ENCODE peak calls at places on chromosome 21, in four cellular contexts. N is K562, P is SK-N-SH, A is suprapubic skin. T is an unnamed sample.

GRCh38 chr21:44853601-44854390 is 19.7 kb downstream of the PTTG1IP start:
- DNase-seq in N (peak), P (no peak), A (peak), T (no peak)

GRCh38 chr21:43740497-43741156 is 21.7 kb downstream of the PDXK start:
- DNase-seq in N (no peak), P (peak), A (no peak), T (peak)

GRCh38 chr21:42609806-42610205 is 43.6 kb upstream of the PDE9A start:
- DNase-seq in N (peak), P (no peak), A (peak), T (no peak)

GRCh38 chr21:26055841-26056264 is 114.7 kb downstream of the APP start:
- DNase-seq in N (no peak), P (no peak), A (no peak), T (no peak)

GRCh38 chr21:44420416-44421205 is 34.7 kb upstream of the LRRC3 start:
- DNase-seq in N (no peak), P (no peak), A (peak), T (no peak)

GRCh38 chr21:33042812-33043211 is 17.1 kb downstream of the OLIG2 start:
- DNase-seq in N (no peak), P (no peak), A (no peak), T (no peak)

GRCh38 chr21:33412832-33413519 is 9.8 kb downstream of the IFNGR2 start:
- DNase-seq in N (no peak), P (no peak), A (no peak), T (no peak)

GRCh38 chr21:43371786-43372185 is 55.1 kb downstream of the SIK1 start:
- DNase-seq in N (no peak), P (no peak), A (no peak), T (no peak)

GRCh38 chr21:31498985-31499384 is 154.9 kb upstream of the TIAM1 start:
- DNase-seq in N (no peak), P (no peak), A (no peak), T (no peak)

GRCh38 chr21:16794944-16795343 is 717.9 kb upstream of the CXADR start:
- DNase-seq in N (no peak), P (no peak), A (no peak), T (no peak)

GRCh38 chr21:43343095-43343991 is 83.6 kb downstream of the SIK1 start:
- DNase-seq in N (no peak), P (no peak), A (no peak), T (no peak)

GRCh38 chr21:33950425-33951079 is 34.9 kb upstream of the ATP5PO start:
- DNase-seq in N (no peak), P (no peak), A (no peak), T (no peak)

GRCh38 chr21:29334717-29335428 is 36.2 kb downstream of the BACH1 start:
- DNase-seq in N (no peak), P (no peak), A (no peak), T (no peak)

GRCh38 chr21:29311802-29312201 is 13.1 kb downstream of the BACH1 start:
- DNase-seq in N (no peak), P (no peak), A (no peak), T (no peak)

GRCh38 chr21:32301596-32301995 is 2.9 kb downstream of the MRAP start:
- DNase-seq in N (no peak), P (no peak), A (no peak), T (no peak)

DNA sequence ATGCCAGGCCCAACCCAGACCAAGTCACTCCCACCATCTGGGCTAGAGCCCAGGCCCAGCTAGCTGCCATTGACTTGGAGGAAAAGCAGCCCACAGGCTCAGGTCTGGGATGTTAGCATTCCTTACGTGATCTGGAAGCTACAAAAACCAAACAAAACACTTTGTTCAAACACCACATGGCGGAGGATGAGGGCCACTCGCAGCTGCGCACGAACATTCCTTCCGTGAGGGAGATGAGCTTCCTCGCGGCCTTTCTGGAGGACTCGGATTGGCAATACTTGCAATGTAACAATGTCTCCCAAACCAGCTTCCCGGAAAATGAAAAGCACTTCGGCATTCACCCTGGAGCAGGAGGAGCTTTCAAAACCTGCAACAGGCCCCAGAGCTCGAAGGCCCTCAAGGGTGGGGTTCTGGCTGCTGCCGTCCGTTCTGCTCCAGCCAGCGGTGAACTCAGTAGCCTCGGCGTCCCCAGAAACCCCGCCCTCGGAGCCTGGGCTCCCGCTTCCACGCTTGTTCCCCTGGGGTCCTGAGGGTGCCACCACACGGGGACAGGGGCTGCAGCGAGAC is 40.5 kb downstream of the COL6A1 start:
- DNase-seq in N (no peak), P (no peak), A (peak), T (peak)
- TF ChIP-seq EP300 in N (no peak), P (no peak), A (peak), T (peak)

GRCh38 chr21:39611547-39612190 is 1.1 kb upstream of the B3GALT5 start:
- DNase-seq in N (no peak), P (no peak), A (no peak), T (no peak)

GRCh38 chr21:39613029-39613934 is 542 bp downstream of the B3GALT5 start:
- DNase-seq in N (no peak), P (peak), A (no peak), T (no peak)

GRCh38 chr21:39610705-39611104 is 2.0 kb upstream of the B3GALT5 start:
- DNase-seq in N (no peak), P (no peak), A (no peak), T (no peak)

GRCh38 chr21:39616373-39616772 is 3.6 kb downstream of the B3GALT5 start:
- DNase-seq in N (no peak), P (no peak), A (no peak), T (no peak)

GRCh38 chr21:39612233-39613028 is at the start of gene B3GALT5:
- DNase-seq in N (no peak), P (peak), A (no peak), T (no peak)
- H3K4me3 ChIP-seq in N (no peak), P (peak), A (peak), T (no peak)

GRCh38 chr21:37061926-37062591 is 10.8 kb downstream of the PIGP start:
- DNase-seq in N (no peak), P (no peak), A (no peak), T (no peak)

GRCh38 chr21:37060296-37060695 is 12.6 kb downstream of the PIGP start:
- DNase-seq in N (no peak), P (peak), A (no peak), T (peak)

GRCh38 chr21:37064841-37065240 is 8.0 kb downstream of the PIGP start:
- DNase-seq in N (no peak), P (no peak), A (no peak), T (no peak)

GRCh38 chr21:37063433-37063832 is 9.4 kb downstream of the PIGP start:
- DNase-seq in N (no peak), P (peak), A (no peak), T (no peak)

GRCh38 chr21:37062592-37062933 is 10.3 kb downstream of the PIGP start:
- DNase-seq in N (no peak), P (no peak), A (no peak), T (no peak)
- TF ChIP-seq EP300 in N (no peak), P (no peak), A (no peak), T (no peak)

GRCh38 chr21:37075214-37075770 is 2.2 kb downstream of the TTC3 start:
- DNase-seq in N (no peak), P (no peak), A (no peak), T (no peak)
- H3K4me3 ChIP-seq in N (no peak), P (no peak), A (no peak), T (no peak)

GRCh38 chr21:37267269-37268185 is at the start of gene VPS26C:
- DNase-seq in N (peak), P (peak), A (peak), T (peak)
- TF ChIP-seq EP300 in N (peak), P (peak), A (no peak), T (peak)

GRCh38 chr21:41369105-41369914 is 7.5 kb downstream of the MX2 start:
- DNase-seq in N (no peak), P (peak), A (no peak), T (no peak)

GRCh38 chr21:41373253-41373652 is 11.4 kb downstream of the MX2 start:
- DNase-seq in N (no peak), P (no peak), A (no peak), T (no peak)

GRCh38 chr21:41369915-41370839 is 8.3 kb downstream of the MX2 start:
- DNase-seq in N (no peak), P (no peak), A (no peak), T (no peak)

GRCh38 chr21:41371698-41372030 is 9.8 kb downstream of the MX2 start:
- DNase-seq in N (no peak), P (no peak), A (no peak), T (no peak)

DNA sequence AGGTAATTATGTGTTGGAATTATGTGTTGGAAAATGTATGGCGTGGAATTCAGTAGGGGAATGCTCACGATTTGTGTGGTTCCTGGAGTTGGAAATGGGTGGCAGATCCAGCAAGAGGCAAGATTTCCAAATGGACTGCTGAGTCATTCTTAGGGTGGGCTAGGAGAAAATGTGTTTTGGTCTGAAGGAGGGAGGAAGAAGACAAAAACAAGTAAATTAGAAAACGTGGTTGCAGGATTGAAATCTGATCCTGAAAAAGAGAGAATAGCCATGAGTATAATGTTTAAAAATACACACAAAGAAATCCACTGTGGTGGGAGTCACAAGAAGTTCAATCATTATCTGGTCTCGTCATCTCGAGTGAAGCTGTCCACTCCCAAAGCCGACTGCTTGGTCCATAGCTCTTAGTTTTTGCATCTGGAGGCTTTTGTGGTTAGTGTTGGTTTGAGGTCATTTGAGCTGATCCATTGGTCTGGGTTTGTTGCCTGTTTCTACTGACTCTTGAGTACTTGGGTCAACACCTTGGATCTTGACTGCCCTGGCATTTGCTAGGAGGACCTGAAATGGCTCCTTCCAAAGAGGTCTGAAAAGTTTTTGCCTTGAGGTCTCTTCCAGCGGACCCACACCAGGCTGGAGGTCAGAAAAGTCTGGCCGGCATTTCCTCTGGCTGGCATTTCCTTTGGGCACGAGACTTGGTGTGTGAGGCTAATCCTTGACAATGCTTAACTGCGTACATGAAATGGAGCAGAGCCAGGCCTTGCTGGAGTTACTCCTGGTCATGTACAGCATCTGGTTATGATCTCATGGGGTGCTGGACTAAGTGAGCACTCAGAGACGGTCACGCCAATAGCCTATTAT is 9.2 kb downstream of the MX2 start:
- DNase-seq in N (no peak), P (no peak), A (no peak), T (no peak)
- H3K4me3 ChIP-seq in N (no peak), P (no peak), A (no peak), T (no peak)